ENCODE peak calls at places on chromosomes 13 and 19, in seven cellular contexts. A, Q, X, H, K, R and N are unnamed samples.

GRCh38 chr13:86447479-86447878 is 648.3 kb upstream of the SLITRK6 start:
- DNase-seq in A (no peak), Q (no peak), X (no peak), H (no peak), K (no peak), R (no peak), N (no peak)

GRCh38 chr19:55082023-55082851 is 6.6 kb downstream of the EPS8L1 start:
- DNase-seq in A (peak; percentile 89), Q (peak; percentile 54), X (no peak), H (peak; percentile 45), K (peak; percentile 61), R (no peak), N (peak; percentile 18)

GRCh38 chr13:75920536-75920935 is 284.4 kb downstream of the LMO7 start:
- DNase-seq in A (no peak), Q (no peak), X (no peak), H (no peak), K (no peak), R (no peak), N (no peak)

GRCh38 chr19:29760752-29761502 is 45.9 kb upstream of the C19orf12 start:
- DNase-seq in A (no peak), Q (no peak), X (no peak), H (no peak), K (no peak), R (no peak), N (no peak)

GRCh38 chr13:71858647-71859046 is 8.4 kb downstream of the DACH1 start:
- DNase-seq in A (no peak), Q (no peak), X (no peak), H (no peak), K (no peak), R (no peak), N (no peak)

GRCh38 chr13:31725841-31726240 is 13.5 kb upstream of the RXFP2 start:
- DNase-seq in A (no peak), Q (no peak), X (no peak), H (no peak), K (no peak), R (no peak), N (no peak)

GRCh38 chr13:19940106-19940505 is 18.4 kb upstream of the ZMYM2 start:
- DNase-seq in A (no peak), Q (no peak), X (no peak), H (no peak), K (no peak), R (no peak), N (no peak)

GRCh38 chr13:51814825-51815650 is 11.1 kb upstream of the DHRS12 start:
- DNase-seq in A (no peak), Q (peak; percentile 74), X (peak; percentile 78), H (peak; percentile 76), K (peak; percentile 73), R (no peak), N (no peak)

GRCh38 chr19:678791-679388 is 2.7 kb downstream of the FSTL3 start:
- DNase-seq in A (peak; percentile 84), Q (no peak), X (no peak), H (no peak), K (no peak), R (no peak), N (no peak)
- TF ChIP-seq CTCF in A (no peak), Q (no peak), X (no peak), H (no peak), K (no peak), R (no peak), N (no peak)

DNA sequence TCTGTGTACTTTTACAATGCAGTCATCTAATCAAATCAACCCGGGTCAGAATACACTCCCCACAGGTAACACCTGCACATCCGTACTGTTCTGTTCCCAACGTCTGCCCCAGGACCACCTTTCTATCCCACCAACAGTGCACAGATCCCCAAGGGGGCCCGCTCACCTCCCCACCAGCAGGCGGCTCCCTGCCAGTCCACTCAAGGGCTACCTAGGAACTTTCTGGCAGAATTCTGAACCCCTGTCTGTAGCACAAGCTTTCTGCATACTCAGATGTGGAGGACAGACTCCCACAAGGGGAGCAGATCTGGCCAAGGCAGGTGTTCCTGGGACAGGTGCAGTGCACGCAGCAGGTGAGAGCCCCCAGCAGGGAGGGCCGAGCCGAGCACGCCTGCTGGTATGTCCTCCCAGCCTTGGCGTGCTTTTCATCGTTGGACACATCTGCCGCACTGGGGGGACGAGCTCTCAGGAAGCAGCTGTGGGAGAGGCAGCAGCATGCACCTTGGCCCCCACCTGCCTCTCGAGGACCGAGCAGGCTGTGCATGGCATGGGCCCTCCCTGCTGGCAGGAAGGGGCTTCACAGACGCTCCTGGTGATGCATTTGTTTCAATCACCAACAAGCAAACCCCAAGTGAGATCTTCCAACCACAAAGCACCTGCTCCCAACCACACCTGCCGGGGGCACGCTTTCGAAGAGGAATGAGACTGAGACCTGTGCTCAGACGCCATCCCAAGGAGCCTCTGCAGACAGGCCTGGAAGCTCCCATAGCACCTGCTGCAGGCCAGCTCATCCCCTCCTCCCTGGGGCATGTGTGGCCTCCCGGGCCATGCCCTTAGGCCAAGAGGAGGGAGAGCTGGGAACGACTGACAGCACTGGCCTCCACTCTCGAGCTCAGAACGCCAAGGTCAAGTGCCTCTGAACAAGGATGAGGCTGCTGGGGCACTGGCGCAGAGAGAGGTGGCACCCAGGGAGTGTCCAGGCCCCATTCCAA is 35.9 kb downstream of the RAB20 start:
- DNase-seq in A (peak; percentile 54), Q (no peak), X (no peak), H (peak; percentile 92), K (no peak), R (no peak), N (peak; percentile 27)
- H3K4me3 ChIP-seq in A (no peak overlapping the region), Q (no peak overlapping the region), X (no peak overlapping the region), H (no peak overlapping the region), K (no peak overlapping the region), R (no peak overlapping the region), N (no peak overlapping the region)

GRCh38 chr19:50835785-50836542 is 2.6 kb upstream of the KLK15 start:
- DNase-seq in A (peak; percentile 97), Q (peak; percentile 67), X (peak; percentile 78), H (peak; percentile 93), K (peak; percentile 58), R (no peak), N (no peak)

GRCh38 chr19:50836543-50837195 is 3.3 kb upstream of the KLK15 start:
- DNase-seq in A (no peak), Q (no peak), X (no peak), H (no peak), K (no peak), R (no peak), N (no peak)

GRCh38 chr19:50839712-50840655 is 6.6 kb upstream of the KLK15 start:
- DNase-seq in A (no peak), Q (no peak), X (no peak), H (no peak), K (no peak), R (no peak), N (no peak)

GRCh38 chr19:50837300-50837699 is 3.9 kb upstream of the KLK15 start:
- DNase-seq in A (no peak), Q (no peak), X (no peak), H (no peak), K (no peak), R (no peak), N (no peak)

GRCh38 chr19:50838239-50838638 is 4.9 kb upstream of the KLK15 start:
- DNase-seq in A (no peak), Q (peak; percentile 7), X (no peak), H (no peak), K (no peak), R (no peak), N (no peak)
- TF ChIP-seq CTCF in A (no peak), Q (peak; percentile 20), X (no peak), H (no peak), K (no peak), R (peak; percentile 16), N (peak; percentile 53)

GRCh38 chr19:5308471-5309437 is 31.9 kb downstream of the PTPRS start:
- DNase-seq in A (no peak), Q (peak; percentile 94), X (peak; percentile 72), H (no peak), K (peak; percentile 94), R (no peak), N (no peak)
- H3K4me3 ChIP-seq in A (peak overlapping the region; percentile 39), Q (no peak overlapping the region), X (peak overlapping the region; percentile 22), H (no peak overlapping the region), K (no peak overlapping the region), R (no peak overlapping the region), N (no peak overlapping the region)

DNA sequence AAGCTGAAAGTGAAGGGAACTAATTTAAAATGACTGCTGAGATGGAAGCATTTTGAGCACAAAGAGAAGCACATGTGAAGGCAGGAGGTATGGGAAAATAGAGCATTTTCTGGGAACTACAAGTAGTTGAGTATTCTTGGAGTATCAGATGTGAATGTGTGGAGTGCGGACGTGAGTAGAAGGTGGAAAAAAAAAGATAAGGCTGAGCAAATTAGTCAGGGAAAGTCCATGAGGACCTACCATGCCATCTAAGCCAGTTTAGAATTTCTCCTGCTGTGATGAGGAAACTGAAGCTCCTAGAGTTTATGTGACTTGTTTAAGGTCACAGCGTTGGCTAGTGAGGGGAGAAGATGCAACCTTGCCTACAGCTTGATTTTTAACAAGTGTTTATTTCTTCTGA is 578.1 kb upstream of the MIR17HG start:
- DNase-seq in A (no peak), Q (no peak), X (no peak), H (no peak), K (no peak), R (no peak), N (no peak)
- TF ChIP-seq CTCF in A (no peak), Q (no peak), X (no peak), H (no peak), K (no peak), R (no peak), N (no peak)

GRCh38 chr19:498591-498950 is 2.3 kb downstream of the MADCAM1 start:
- DNase-seq in A (peak; percentile 73), Q (no peak), X (no peak), H (no peak), K (no peak), R (no peak), N (no peak)
- H3K4me3 ChIP-seq in A (no peak overlapping the region), Q (no peak overlapping the region), X (no peak overlapping the region), H (no peak overlapping the region), K (no peak overlapping the region), R (no peak overlapping the region), N (no peak overlapping the region)

GRCh38 chr19:18543814-18544475 is 572 bp upstream of the FKBP8 start:
- DNase-seq in A (no peak), Q (peak; percentile 72), X (peak; percentile 51), H (peak; percentile 59), K (peak; percentile 62), R (no peak), N (peak; percentile 73)
- TF ChIP-seq CTCF in A (no peak), Q (no peak), X (no peak), H (no peak), K (no peak), R (no peak), N (no peak)